ENCODE peak calls at places on chromosomes 3 and 15, in ten cellular contexts. A, R, U, J, T, B, Q, Z, S and K are unnamed samples.
A peak's percentile ranks its signal among the peaks of the same experiment; 100 is the strongest.

GRCh38 chr3:28347374-28348285 is 891 bp upstream of the ZCWPW2 start:
- DNase-seq in A (no peak), R (peak; percentile 84), U (no peak), J (no peak), T (no peak), B (no peak), Q (peak; percentile 4), Z (no peak), S (no peak), K (no peak)

GRCh38 chr15:69941206-69941605 is 156.5 kb downstream of the TLE3 start:
- DNase-seq in A (no peak), R (no peak), U (no peak), J (no peak), T (no peak), B (no peak), Q (no peak), Z (no peak), S (no peak), K (no peak)

GRCh38 chr15:73936181-73936580 is 9.9 kb downstream of the LOXL1 start:
- DNase-seq in A (no peak), R (peak; percentile 66), U (peak; percentile 24), J (no peak), T (no peak), B (no peak), Q (peak; percentile 54), Z (no peak), S (peak; percentile 21), K (no peak)

GRCh38 chr3:169699536-169700050 is 36.1 kb upstream of the MECOM start:
- DNase-seq in A (no peak), R (peak; percentile 17), U (no peak), J (no peak), T (no peak), B (no peak), Q (peak; percentile 67), Z (no peak), S (peak; percentile 88), K (no peak)

GRCh38 chr15:74696808-74697207 is 984 bp upstream of the EDC3 start:
- DNase-seq in A (no peak), R (no peak), U (no peak), J (no peak), T (no peak), B (no peak), Q (no peak), Z (no peak), S (no peak), K (no peak)

GRCh38 chr3:12750223-12750622 is 8.8 kb downstream of the TMEM40 start:
- DNase-seq in A (no peak), R (peak; percentile 86), U (no peak), J (no peak), T (no peak), B (no peak), Q (peak; percentile 88), Z (no peak), S (peak; percentile 56), K (no peak)

GRCh38 chr3:178352300-178353021 is 183.8 kb upstream of the KCNMB2 start:
- DNase-seq in A (no peak), R (peak; percentile 90), U (no peak), J (peak; percentile 79), T (no peak), B (no peak), Q (peak; percentile 90), Z (no peak), S (no peak), K (no peak)

GRCh38 chr15:88648357-88649214 is 9.8 kb downstream of the ISG20 start:
- DNase-seq in A (no peak), R (peak; percentile 52), U (peak; percentile 83), J (no peak), T (no peak), B (no peak), Q (peak; percentile 17), Z (no peak), S (no peak), K (no peak)

GRCh38 chr3:116302087-116302747 is 143.1 kb downstream of the LSAMP start:
- DNase-seq in A (no peak), R (peak; percentile 68), U (no peak), J (no peak), T (no peak), B (no peak), Q (peak; percentile 41), Z (no peak), S (no peak), K (no peak)

GRCh38 chr3:73581134-73581846 is 43.5 kb downstream of the PDZRN3 start:
- DNase-seq in A (no peak), R (no peak), U (no peak), J (no peak), T (no peak), B (no peak), Q (no peak), Z (no peak), S (no peak), K (no peak)

GRCh38 chr15:93238641-93239040 is 149.6 kb upstream of the RGMA start:
- DNase-seq in A (no peak), R (no peak), U (no peak), J (no peak), T (no peak), B (no peak), Q (no peak), Z (no peak), S (no peak), K (no peak)

GRCh38 chr3:38314112-38314766 is 32.1 kb downstream of the SLC22A14 start:
- DNase-seq in A (no peak), R (no peak), U (no peak), J (no peak), T (no peak), B (no peak), Q (no peak), Z (no peak), S (no peak), K (no peak)

GRCh38 chr15:40322531-40323238 is 807 bp upstream of the INAFM2 start:
- DNase-seq in A (no peak), R (no peak), U (no peak), J (no peak), T (no peak), B (no peak), Q (no peak), Z (peak; percentile 33), S (no peak), K (no peak)

GRCh38 chr3:26353052-26353451 is 269.5 kb upstream of the LRRC3B start:
- DNase-seq in A (no peak), R (no peak), U (no peak), J (no peak), T (no peak), B (no peak), Q (no peak), Z (no peak), S (no peak), K (no peak)

GRCh38 chr3:108183971-108184370 is 38.3 kb downstream of the IFT57 start:
- DNase-seq in A (no peak), R (peak; percentile 42), U (no peak), J (no peak), T (no peak), B (no peak), Q (no peak), Z (no peak), S (no peak), K (no peak)

GRCh38 chr3:139541156-139541897 is 1.8 kb upstream of the RBP1 start:
- DNase-seq in A (no peak), R (no peak), U (no peak), J (no peak), T (no peak), B (no peak), Q (peak; percentile 51), Z (no peak), S (no peak), K (no peak)

DNA sequence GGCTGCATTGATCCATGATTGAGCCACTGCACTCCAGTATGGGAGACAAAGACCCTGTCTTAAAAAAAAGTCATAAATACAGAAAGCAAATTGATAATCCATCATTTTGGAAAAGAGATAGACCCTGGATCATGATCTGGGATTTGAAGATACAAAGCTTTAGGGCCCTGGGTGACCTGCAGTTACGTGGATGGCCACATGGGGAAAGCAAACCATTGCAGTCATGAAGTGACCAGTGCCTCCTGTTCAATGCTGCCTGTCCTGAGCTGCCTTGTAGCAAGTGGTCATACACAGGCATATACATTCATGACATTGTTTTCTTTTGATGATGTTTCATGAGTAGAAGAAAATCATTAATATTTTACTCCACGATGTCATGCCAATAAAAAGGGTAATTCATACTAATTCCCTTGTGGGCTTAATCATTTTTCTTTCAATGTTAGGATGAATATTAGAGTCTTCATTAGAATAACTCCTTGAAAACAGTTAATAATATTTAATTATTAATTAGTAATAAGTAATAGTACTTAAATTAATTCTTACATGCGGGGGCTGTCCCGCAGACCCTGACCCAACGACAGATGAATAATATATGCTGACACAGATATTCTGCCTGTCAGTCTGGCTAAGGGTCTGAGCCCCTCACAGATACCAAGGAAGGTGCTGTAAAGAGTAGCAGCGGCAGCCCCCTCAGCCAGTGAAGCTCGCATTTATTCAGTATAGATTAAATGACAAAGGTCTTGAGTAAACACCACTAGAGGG is 109.0 kb upstream of the UNC13C start:
- DNase-seq in A (no peak), R (no peak), U (no peak), J (no peak), T (no peak), B (peak; percentile 9), Q (no peak), Z (peak; percentile 12), S (no peak), K (no peak)
- TF ChIP-seq CTCF in A (no peak), R (no peak), U (no peak), J (no peak), T (no peak), B (peak; percentile 35), Q (no peak), Z (no peak), S (no peak), K (no peak)

DNA sequence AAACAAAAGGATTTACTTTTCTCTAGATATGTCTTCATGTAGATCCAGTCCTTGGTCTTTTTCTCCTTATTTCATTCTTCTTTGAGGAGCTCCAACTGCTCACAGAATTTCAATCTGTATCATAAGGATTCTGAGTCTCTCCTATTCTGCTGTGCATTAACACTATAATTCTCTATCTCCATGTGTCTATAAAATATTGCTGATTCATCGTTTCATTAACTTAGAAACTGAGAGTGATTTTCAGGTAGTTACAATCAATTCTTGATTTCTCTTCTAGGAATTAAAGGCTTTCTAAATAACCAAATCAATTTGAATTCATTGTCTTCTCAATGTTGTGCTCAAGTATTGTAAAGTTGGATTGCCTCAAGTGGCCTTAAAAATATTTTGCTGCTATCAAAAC is 651.5 kb upstream of the CADM2 start:
- DNase-seq in A (no peak), R (no peak), U (no peak), J (no peak), T (no peak), B (no peak), Q (no peak), Z (no peak), S (no peak), K (no peak)
- TF ChIP-seq CTCF in A (no peak), R (no peak), U (no peak), J (no peak), T (no peak), B (no peak), Q (no peak), Z (no peak), S (no peak), K (no peak)

GRCh38 chr3:97301114-97301513 is 463.4 kb upstream of the ARL6 start:
- DNase-seq in A (no peak), R (no peak), U (no peak), J (no peak), T (no peak), B (no peak), Q (no peak), Z (no peak), S (no peak), K (no peak)
- TF ChIP-seq CTCF in A (no peak), R (no peak), U (no peak), J (no peak), T (no peak), B (no peak), Q (no peak), Z (no peak), S (no peak), K (no peak)

GRCh38 chr15:59373215-59373614 is 544 bp upstream of the MYO1E start:
- DNase-seq in A (no peak), R (no peak), U (no peak), J (no peak), T (no peak), B (no peak), Q (no peak), Z (no peak), S (no peak), K (no peak)
- TF ChIP-seq CTCF in A (no peak), R (no peak), U (no peak), J (no peak), T (no peak), B (no peak), Q (no peak), Z (no peak), S (no peak), K (no peak)